ENCODE peak calls at places on chromosomes 13 and 19, in six cellular contexts. K is AG10803, U is Peyer's patch, E is body of pancreas, F is fibroblast of mammary gland, V is heart left ventricle. T is an unnamed sample.

GRCh38 chr19:55368701-55369563 is 1.3 kb downstream of the IL11 start:
- DNase-seq in K (peak), U (no peak), E (no peak), F (peak), V (no peak), T (peak)

GRCh38 chr13:38875186-38875875 is 115.3 kb downstream of the STOML3 start:
- DNase-seq in K (no peak), U (no peak), E (no peak), F (no peak), V (no peak), T (no peak)

GRCh38 chr13:23793711-23794110 is 95.5 kb downstream of the MIPEP start:
- DNase-seq in K (no peak), U (no peak), E (no peak), F (no peak), V (no peak), T (no peak)

GRCh38 chr19:2477141-2477710 is 1.3 kb downstream of the GADD45B start:
- DNase-seq in K (no peak), U (peak), E (peak), F (no peak), V (peak), T (peak)

GRCh38 chr13:113229791-113230190 is 20.4 kb downstream of the CUL4A start:
- DNase-seq in K (no peak), U (no peak), E (no peak), F (no peak), V (no peak), T (no peak)

GRCh38 chr19:5186293-5187050 is 154.1 kb downstream of the PTPRS start:
- DNase-seq in K (peak), U (no peak), E (no peak), F (peak), V (no peak), T (peak)

GRCh38 chr19:18152444-18152816 is 533 bp upstream of the PIK3R2 start:
- DNase-seq in K (peak), U (peak), E (peak), F (peak), V (peak), T (peak)

GRCh38 chr13:43132228-43132627 is 108.8 kb downstream of the DNAJC15 start:
- DNase-seq in K (no peak), U (no peak), E (peak), F (peak), V (peak), T (peak)

GRCh38 chr19:47511681-47512080 is 3.2 kb downstream of the NAPA start:
- DNase-seq in K (peak), U (no peak), E (peak), F (peak), V (no peak), T (peak)

GRCh38 chr19:31461814-31462539 is 112.7 kb upstream of the TSHZ3 start:
- DNase-seq in K (no peak), U (no peak), E (no peak), F (peak), V (no peak), T (peak)

GRCh38 chr13:96075953-96076543 is 13.9 kb upstream of the HS6ST3 start:
- DNase-seq in K (peak), U (no peak), E (no peak), F (peak), V (no peak), T (peak)

GRCh38 chr19:35045667-35046300 is 4.3 kb downstream of the HPN start:
- DNase-seq in K (peak), U (no peak), E (peak), F (no peak), V (no peak), T (peak)

GRCh38 chr19:43432866-43433673 is 18.4 kb downstream of the TEX101 start:
- DNase-seq in K (peak), U (peak), E (peak), F (peak), V (peak), T (peak)

GRCh38 chr19:47093841-47094240 is 19.7 kb downstream of the ZC3H4 start:
- DNase-seq in K (no peak), U (peak), E (no peak), F (no peak), V (no peak), T (no peak)

GRCh38 chr13:36445806-36446423 is 13.6 kb downstream of the CCNA1 start:
- DNase-seq in K (no peak), U (no peak), E (no peak), F (no peak), V (no peak), T (peak)

GRCh38 chr13:39452834-39453233 is 150.2 kb downstream of the LHFPL6 start:
- DNase-seq in K (no peak), U (no peak), E (no peak), F (no peak), V (no peak), T (no peak)

GRCh38 chr19:35141627-35142401 is 1.2 kb upstream of the FXYD7 start:
- DNase-seq in K (no peak), U (peak), E (peak), F (no peak), V (no peak), T (no peak)

GRCh38 chr13:24381539-24382265 is 72.3 kb downstream of the C1QTNF9 start:
- DNase-seq in K (peak), U (no peak), E (no peak), F (peak), V (no peak), T (peak)

GRCh38 chr13:112928958-112929777 is 39.8 kb upstream of the MCF2L start:
- DNase-seq in K (peak), U (peak), E (peak), F (peak), V (peak), T (peak)

GRCh38 chr19:38543807-38544568 is 73.8 kb downstream of the MAP4K1 start:
- DNase-seq in K (peak), U (peak), E (peak), F (peak), V (peak), T (peak)

GRCh38 chr13:107211073-107211472 is 643.1 kb upstream of the ARGLU1 start:
- DNase-seq in K (peak), U (peak), E (peak), F (peak), V (peak), T (peak)

GRCh38 chr19:48636859-48637448 is at the start of gene DBP:
- DNase-seq in K (no peak), U (peak), E (peak), F (no peak), V (no peak), T (no peak)
- TF ChIP-seq CTCF in K (peak), U (peak), E (peak), F (no peak), V (no peak), T (peak)

DNA sequence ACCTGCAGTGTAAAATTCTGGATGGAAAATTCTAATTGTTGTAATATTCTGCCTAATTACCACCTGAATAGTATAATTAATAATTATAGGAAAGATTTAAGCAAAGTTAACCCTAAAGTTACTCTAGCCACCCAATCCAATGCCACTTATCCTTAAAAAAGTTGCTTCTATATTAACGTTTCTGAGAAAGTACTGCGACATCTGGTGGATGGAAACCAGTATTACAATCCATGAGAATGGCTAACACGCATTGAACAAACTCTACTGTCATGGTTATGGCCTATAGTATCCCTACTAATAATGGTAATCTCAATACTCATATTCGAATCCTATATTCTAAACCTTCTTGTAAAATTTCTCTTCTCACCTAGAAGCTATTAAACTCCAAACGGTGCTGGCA is 1551.8 kb downstream of the SLITRK1 start:
- DNase-seq in K (no peak), U (no peak), E (no peak), F (peak), V (no peak), T (peak)
- TF ChIP-seq CTCF in K (no peak), U (no peak), E (peak), F (peak), V (peak), T (peak)

DNA sequence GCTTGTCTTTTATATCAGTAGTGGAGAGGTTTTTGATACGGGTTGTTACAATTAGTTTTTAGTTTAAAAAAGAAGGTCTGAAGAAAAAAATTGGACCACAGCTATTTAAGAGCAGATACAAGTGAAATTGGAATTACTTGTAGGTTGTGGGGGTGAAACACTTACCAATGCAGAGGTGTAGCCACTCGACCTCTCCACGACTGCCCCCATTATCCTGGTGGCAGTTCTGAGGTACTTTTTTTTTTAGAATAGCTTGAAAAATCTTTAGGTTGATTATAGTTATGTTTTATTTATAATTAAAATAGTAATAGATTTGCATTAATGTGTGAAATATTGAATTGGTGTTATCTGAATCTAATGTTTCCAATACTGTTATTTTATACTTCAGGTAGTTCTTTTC is 60.7 kb downstream of the PAN3 start:
- DNase-seq in K (no peak), U (no peak), E (no peak), F (no peak), V (no peak), T (no peak)
- TF ChIP-seq CTCF in K (no peak), U (no peak), E (no peak), F (no peak), V (no peak), T (peak)

GRCh38 chr19:58055483-58055874 is 3.6 kb upstream of the ZNF135 start:
- DNase-seq in K (no peak), U (no peak), E (no peak), F (no peak), V (no peak), T (no peak)

GRCh38 chr19:58058428-58058827 is 654 bp upstream of the ZNF135 start:
- DNase-seq in K (no peak), U (no peak), E (no peak), F (no peak), V (no peak), T (no peak)

GRCh38 chr19:58056261-58056660 is 2.8 kb upstream of the ZNF135 start:
- DNase-seq in K (no peak), U (no peak), E (no peak), F (no peak), V (no peak), T (no peak)

GRCh38 chr19:58054792-58055482 is 4.1 kb upstream of the ZNF135 start:
- DNase-seq in K (peak), U (no peak), E (peak), F (peak), V (peak), T (peak)

GRCh38 chr19:58056861-58057260 is 2.2 kb upstream of the ZNF135 start:
- DNase-seq in K (no peak), U (no peak), E (no peak), F (no peak), V (no peak), T (no peak)
- TF ChIP-seq CTCF in K (no peak), U (no peak), E (no peak), F (no peak), V (no peak), T (no peak)

GRCh38 chr19:51096473-51097165 is 11.6 kb downstream of the CTU1 start:
- DNase-seq in K (no peak), U (no peak), E (peak), F (peak), V (no peak), T (peak)
- TF ChIP-seq CTCF in K (peak), U (no peak), E (peak), F (peak), V (no peak), T (no peak)

DNA sequence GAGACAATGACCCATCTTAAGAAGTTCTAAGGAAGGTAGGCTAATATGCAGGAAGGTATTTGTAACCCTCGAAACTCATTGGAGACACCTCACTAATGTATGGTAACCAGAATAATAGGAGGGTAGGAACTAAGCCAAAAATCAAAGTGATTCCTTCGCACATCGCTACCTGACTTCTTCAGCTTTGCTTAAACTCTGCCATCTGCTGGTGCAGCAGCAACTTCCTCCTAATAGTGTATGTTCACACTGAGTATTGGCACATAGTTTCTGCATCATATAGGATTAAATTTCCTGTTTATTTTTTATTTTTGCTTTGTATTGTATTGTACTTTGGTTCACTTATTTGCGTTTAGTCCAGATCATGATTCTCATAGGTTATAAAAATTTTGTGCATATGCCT is 676.2 kb downstream of the GPC5 start:
- DNase-seq in K (no peak), U (no peak), E (peak), F (no peak), V (no peak), T (peak)
- TF ChIP-seq CTCF in K (no peak), U (no peak), E (peak), F (no peak), V (no peak), T (no peak)

DNA sequence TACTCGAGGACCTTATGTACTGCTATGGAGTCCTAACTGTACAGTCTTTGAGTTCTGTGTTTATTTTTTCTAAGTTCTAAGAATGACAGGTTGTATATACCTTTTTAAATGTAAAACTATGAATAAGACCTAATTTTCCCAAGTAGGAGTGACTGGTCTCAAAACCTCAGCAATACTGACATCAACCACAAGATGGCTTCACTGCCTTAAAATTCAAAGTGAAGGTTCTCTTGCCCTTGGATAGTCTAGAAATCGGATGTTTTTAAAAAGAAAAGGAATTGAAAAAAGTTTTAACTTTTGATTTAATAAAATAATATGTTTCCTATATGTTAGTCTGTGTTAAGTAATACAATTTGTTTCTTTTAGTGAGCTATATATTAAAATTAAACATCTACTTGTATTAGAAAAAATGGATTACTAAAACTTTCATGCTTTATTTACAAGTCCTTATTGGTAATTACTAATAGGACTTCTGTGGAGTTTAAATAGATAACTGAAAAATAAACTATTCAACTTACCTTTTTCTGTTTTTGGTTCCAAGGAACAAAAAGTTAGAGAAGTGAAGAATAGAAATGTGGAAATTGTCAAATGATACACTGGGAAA is 52.0 kb downstream of the TDRD3 start:
- DNase-seq in K (peak), U (no peak), E (peak), F (peak), V (no peak), T (peak)
- TF ChIP-seq CTCF in K (peak), U (peak), E (peak), F (peak), V (peak), T (peak)

GRCh38 chr19:45922281-45922680 is 7.7 kb upstream of the NANOS2 start:
- DNase-seq in K (no peak), U (no peak), E (no peak), F (peak), V (no peak), T (no peak)
- TF ChIP-seq CTCF in K (peak), U (no peak), E (no peak), F (peak), V (no peak), T (peak)

GRCh38 chr13:32265726-32266125 is 49.4 kb downstream of the ZAR1L start:
- DNase-seq in K (no peak), U (no peak), E (no peak), F (no peak), V (no peak), T (no peak)

GRCh38 chr13:32266130-32266529 is 49.0 kb downstream of the ZAR1L start:
- DNase-seq in K (no peak), U (no peak), E (no peak), F (no peak), V (no peak), T (no peak)

GRCh38 chr13:32264407-32264806 is 50.8 kb downstream of the ZAR1L start:
- DNase-seq in K (no peak), U (no peak), E (peak), F (peak), V (peak), T (peak)

GRCh38 chr13:32272021-32272695 is 43.0 kb downstream of the ZAR1L start:
- DNase-seq in K (no peak), U (no peak), E (no peak), F (peak), V (no peak), T (peak)

GRCh38 chr13:32267836-32268439 is 47.2 kb downstream of the ZAR1L start:
- DNase-seq in K (no peak), U (peak), E (peak), F (no peak), V (no peak), T (peak)
- TF ChIP-seq CTCF in K (peak), U (peak), E (peak), F (peak), V (peak), T (peak)

DNA sequence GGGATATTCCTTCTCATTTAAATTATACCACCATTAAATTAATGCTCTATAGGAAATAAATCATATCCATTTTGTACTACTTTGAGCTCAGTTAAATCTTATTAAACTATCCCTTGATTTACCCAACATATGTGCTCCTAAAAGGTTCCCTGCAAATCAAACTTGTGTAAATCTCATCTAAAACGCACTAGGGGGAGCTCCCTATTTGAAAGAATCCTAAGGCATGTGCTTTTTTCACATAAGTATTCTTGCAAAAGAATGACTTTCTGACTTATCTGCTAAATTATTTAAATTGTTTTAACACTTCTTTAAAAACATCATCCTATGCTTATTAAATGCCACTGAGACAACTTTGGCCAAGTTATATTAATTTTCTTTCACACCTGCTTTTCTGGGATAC is 7.9 kb downstream of the INTS6 start:
- DNase-seq in K (peak), U (no peak), E (no peak), F (peak), V (no peak), T (peak)
- TF ChIP-seq CTCF in K (peak), U (no peak), E (peak), F (peak), V (peak), T (no peak)

T was measured in cardiac fibroblast.